ENCODE peak calls at places on chromosomes 6 and 20, in nine cellular contexts. B is left cardiac atrium; E is CD8-positive, alpha-beta T cell; Y is Karpas-422; M is fibroblast of lung; P is lung microvascular endothelial cell; G is tibial nerve; K is cardiac muscle cell; J is H7. T is an unnamed sample.

GRCh38 chr20:49872056-49872455 is 43.3 kb downstream of the SPATA2 start:
- DNase-seq in K (no peak), E (no peak), P (no peak), M (no peak), G (no peak), Y (no peak), J (no peak), B (no peak), T (no peak)

GRCh38 chr6:138541793-138542481 is 42.6 kb upstream of the NHSL1 start:
- DNase-seq in B (no peak), Y (no peak), K (no peak), J (no peak), G (no peak), M (no peak), E (no peak), P (no peak), T (no peak)

GRCh38 chr6:42118162-42119001 is 24.0 kb downstream of the C6orf132 start:
- DNase-seq in K (no peak), B (peak; percentile 51), M (no peak), Y (peak; percentile 37), P (no peak), J (peak; percentile 39), G (no peak), E (no peak), T (peak; percentile 83)

GRCh38 chr6:73452107-73452461 is at the start of gene CGAS:
- DNase-seq in Y (peak; percentile 85), E (peak; percentile 76), K (peak; percentile 6), P (peak; percentile 13), M (peak; percentile 65), G (peak; percentile 59), B (peak; percentile 85), J (no peak), T (peak; percentile 94)

GRCh38 chr6:14518515-14519217 is 401.1 kb downstream of the CD83 start:
- DNase-seq in B (no peak), J (no peak), E (no peak), G (no peak), K (peak; percentile 16), M (no peak), Y (no peak), P (no peak), T (no peak)

GRCh38 chr6:158284340-158285210 is 27.7 kb upstream of the TULP4 start:
- DNase-seq in B (no peak), P (no peak), K (peak; percentile 55), Y (no peak), E (no peak), J (peak; percentile 50), M (peak; percentile 97), G (no peak), T (no peak)

GRCh38 chr6:168029459-168030217 is 32.2 kb downstream of the KIF25 start:
- DNase-seq in G (no peak), E (no peak), M (no peak), K (no peak), Y (no peak), P (no peak), J (no peak), B (no peak), T (no peak)

GRCh38 chr20:43138061-43138860 is 51.4 kb downstream of the PTPRT start:
- DNase-seq in Y (no peak), G (no peak), B (peak; percentile 38), M (no peak), P (no peak), J (no peak), K (no peak), E (no peak), T (no peak)

GRCh38 chr6:157436200-157436943 is 55.4 kb downstream of the ZDHHC14 start:
- DNase-seq in G (no peak), J (no peak), K (no peak), P (peak; percentile 82), M (no peak), E (no peak), B (no peak), Y (no peak), T (no peak)

GRCh38 chr6:100774681-100775080 is 106.4 kb downstream of the ASCC3 start:
- DNase-seq in G (no peak), J (no peak), P (no peak), E (no peak), B (no peak), K (no peak), Y (no peak), M (no peak), T (no peak)